ENCODE peak calls at places on chromosomes 2 and 18, in seven cellular contexts. G is GM23248, X is OCI-LY7, J is neural progenitor cell, T is GM23338, B is PC-3, V is SK-N-SH. D is an unnamed sample.
A peak's percentile ranks its signal among the peaks of the same experiment; 100 is the strongest.

GRCh38 chr2:18435425-18436037 is 124.9 kb downstream of the RDH14 start:
- DNase-seq in G (peak; percentile 70), X (peak; percentile 36), J (peak; percentile 62), T (peak; percentile 72), B (peak; percentile 82), V (peak; percentile 21), D (peak; percentile 79)

GRCh38 chr2:182610231-182610630 is 105.8 kb upstream of the DNAJC10 start:
- DNase-seq in G (no peak), X (no peak), J (no peak), T (no peak), B (no peak), V (no peak), D (no peak)

GRCh38 chr2:148209598-148209997 is 188.7 kb downstream of the MBD5 start:
- DNase-seq in G (no peak), X (peak; percentile 8), J (no peak), T (peak; percentile 60), B (peak; percentile 21), V (no peak), D (peak; percentile 6)

GRCh38 chr18:80127635-80128034 is 18.6 kb downstream of the ADNP2 start:
- DNase-seq in G (no peak), X (no peak), J (no peak), T (no peak), B (no peak), V (no peak), D (no peak)

GRCh38 chr18:5294113-5294617 is 1.4 kb downstream of the ZBTB14 start:
- DNase-seq in G (peak; percentile 41), X (no peak), J (no peak), T (no peak), B (no peak), V (peak; percentile 6), D (peak; percentile 51)

GRCh38 chr2:85577386-85578242 is at the start of gene VAMP8:
- DNase-seq in G (no peak), X (peak; percentile 70), J (peak; percentile 31), T (peak; percentile 95), B (peak; percentile 80), V (no peak), D (peak; percentile 81)

GRCh38 chr18:46621111-46621766 is 35.8 kb downstream of the LOXHD1 start:
- DNase-seq in G (no peak), X (no peak), J (no peak), T (no peak), B (no peak), V (no peak), D (no peak)

GRCh38 chr2:234949762-234950434 is 1.9 kb upstream of the SH3BP4 start:
- DNase-seq in G (peak; percentile 97), X (no peak), J (no peak), T (no peak), B (peak; percentile 66), V (no peak), D (peak; percentile 71)

GRCh38 chr2:170235860-170236638 is 58.1 kb downstream of the MYO3B start:
- DNase-seq in G (peak; percentile 52), X (peak; percentile 46), J (peak; percentile 84), T (peak; percentile 90), B (peak; percentile 84), V (peak; percentile 61), D (peak; percentile 76)

GRCh38 chr2:52210161-52210560 is 1178.2 kb upstream of the NRXN1 start:
- DNase-seq in G (no peak), X (no peak), J (no peak), T (no peak), B (no peak), V (no peak), D (no peak)

GRCh38 chr18:48821251-48821590 is 129.5 kb downstream of the SMAD7 start:
- DNase-seq in G (no peak), X (no peak), J (no peak), T (no peak), B (no peak), V (no peak), D (no peak)

GRCh38 chr2:202377308-202377736 is 1.2 kb downstream of the BMPR2 start:
- DNase-seq in G (peak; percentile 72), X (peak; percentile 44), J (peak; percentile 76), T (peak; percentile 43), B (peak; percentile 43), V (peak; percentile 65), D (peak; percentile 48)

GRCh38 chr2:1612391-1613077 is 131.8 kb downstream of the PXDN start:
- DNase-seq in G (no peak), X (no peak), J (no peak), T (no peak), B (no peak), V (peak; percentile 25), D (no peak)

GRCh38 chr2:38436227-38436664 is 59.2 kb upstream of the ATL2 start:
- DNase-seq in G (no peak), X (no peak), J (no peak), T (no peak), B (peak; percentile 60), V (peak; percentile 27), D (no peak)

GRCh38 chr18:27185025-27185763 is at the start of gene CHST9:
- DNase-seq in G (no peak), X (no peak), J (peak; percentile 73), T (peak; percentile 80), B (no peak), V (peak; percentile 82), D (peak; percentile 28)

GRCh38 chr2:8939486-8940114 is 63.9 kb downstream of the MBOAT2 start:
- DNase-seq in G (no peak), X (no peak), J (no peak), T (no peak), B (no peak), V (peak; percentile 58), D (no peak)

GRCh38 chr18:30985753-30986152 is 56.8 kb downstream of the DSC3 start:
- DNase-seq in G (no peak), X (no peak), J (no peak), T (no peak), B (no peak), V (no peak), D (no peak)

GRCh38 chr2:96325884-96326255 is 753 bp downstream of the ITPRIPL1 start:
- DNase-seq in G (no peak), X (peak; percentile 60), J (no peak), T (no peak), B (no peak), V (peak; percentile 37), D (no peak)

GRCh38 chr18:46728219-46728930 is 28.5 kb downstream of the ST8SIA5 start:
- DNase-seq in G (no peak), X (no peak), J (no peak), T (no peak), B (no peak), V (no peak), D (no peak)

GRCh38 chr2:73701968-73702665 is 35.0 kb downstream of the TPRKB start:
- DNase-seq in G (no peak), X (no peak), J (no peak), T (no peak), B (no peak), V (no peak), D (no peak)

GRCh38 chr2:218125626-218126080 is at the start of gene CXCR2:
- DNase-seq in G (no peak), X (no peak), J (no peak), T (peak; percentile 47), B (no peak), V (no peak), D (no peak)

GRCh38 chr2:204264068-204264693 is 281.1 kb upstream of the PARD3B start:
- DNase-seq in G (no peak), X (no peak), J (peak; percentile 85), T (peak; percentile 32), B (no peak), V (no peak), D (no peak)

GRCh38 chr2:181573140-181573736 is 83.7 kb downstream of the CERKL start:
- DNase-seq in G (peak; percentile 58), X (peak; percentile 11), J (peak; percentile 51), T (peak; percentile 72), B (peak; percentile 65), V (peak; percentile 26), D (peak; percentile 47)

GRCh38 chr18:3415110-3415509 is 34.9 kb upstream of the TGIF1 start:
- DNase-seq in G (no peak), X (no peak), J (no peak), T (no peak), B (no peak), V (no peak), D (no peak)

GRCh38 chr2:237708491-237708890 is 81.1 kb downstream of the LRRFIP1 start:
- DNase-seq in G (no peak), X (no peak), J (no peak), T (peak; percentile 21), B (no peak), V (no peak), D (no peak)
- H3K79me2 ChIP-seq in G (peaks cover 100% of the 10 kb centered on the region), X (peaks cover 90% of the 10 kb centered on the region), J (no peaks in the 10 kb centered on the region), T (peaks cover 93% of the 10 kb centered on the region), B (peaks cover 87% of the 10 kb centered on the region), V (peaks cover 100% of the 10 kb centered on the region), D (peaks cover 96% of the 10 kb centered on the region)

DNA sequence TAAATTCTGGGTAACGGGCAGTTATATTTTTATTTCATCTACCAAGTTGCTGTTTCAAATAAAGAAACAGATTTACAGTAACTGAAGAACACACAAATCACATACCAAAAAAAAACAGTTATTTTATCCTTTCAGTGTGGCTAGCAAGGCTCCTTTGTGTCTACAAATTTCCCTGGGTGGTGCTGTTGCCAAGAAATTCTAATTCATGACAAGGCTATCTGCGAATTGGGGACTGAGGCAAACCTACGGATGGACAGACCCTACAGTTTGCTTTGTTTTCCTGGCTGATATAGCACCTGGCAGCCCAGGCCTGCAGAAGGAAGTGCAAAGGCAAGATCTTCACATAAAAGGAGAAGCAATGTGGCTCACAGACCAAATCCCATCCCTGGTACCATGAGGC is 4.5 kb downstream of the KLF7 start:
- DNase-seq in G (peak; percentile 59), X (no peak), J (no peak), T (no peak), B (no peak), V (no peak), D (no peak)
- TF ChIP-seq EZH2phosphoT487 in G (no peak), X (no peak), J (no peak), T (no peak), B (no peak), V (no peak), D (no peak)

DNA sequence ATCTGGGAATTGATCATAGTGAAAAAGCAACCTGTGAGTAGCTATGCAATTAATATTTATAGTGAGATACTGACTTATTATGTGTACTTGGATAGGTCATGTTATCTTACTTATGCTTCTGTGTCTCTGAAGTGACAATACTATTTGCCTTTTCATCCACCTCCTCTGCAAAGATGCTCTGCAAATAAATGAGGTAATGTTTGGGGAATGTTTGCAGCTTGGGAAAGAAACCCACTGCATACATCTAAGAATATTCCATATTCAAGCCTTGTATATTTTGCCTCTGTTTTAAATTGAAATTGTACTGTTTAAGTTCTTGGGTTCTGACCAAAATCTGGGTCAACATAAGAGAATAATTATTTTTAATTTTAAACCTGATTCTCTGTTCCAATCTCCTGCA is 217.4 kb upstream of the DTNA start:
- DNase-seq in G (peak; percentile 30), X (no peak), J (no peak), T (peak; percentile 60), B (peak; percentile 55), V (peak; percentile 12), D (peak; percentile 20)
- H3K4me3 ChIP-seq in G (peak overlapping the region; percentile 84), X (no peak overlapping the region), J (peak overlapping the region; percentile 69), T (peak overlapping the region; percentile 61), B (peak overlapping the region; percentile 70), V (peak overlapping the region; percentile 53), D (peak overlapping the region; percentile 14)

DNA sequence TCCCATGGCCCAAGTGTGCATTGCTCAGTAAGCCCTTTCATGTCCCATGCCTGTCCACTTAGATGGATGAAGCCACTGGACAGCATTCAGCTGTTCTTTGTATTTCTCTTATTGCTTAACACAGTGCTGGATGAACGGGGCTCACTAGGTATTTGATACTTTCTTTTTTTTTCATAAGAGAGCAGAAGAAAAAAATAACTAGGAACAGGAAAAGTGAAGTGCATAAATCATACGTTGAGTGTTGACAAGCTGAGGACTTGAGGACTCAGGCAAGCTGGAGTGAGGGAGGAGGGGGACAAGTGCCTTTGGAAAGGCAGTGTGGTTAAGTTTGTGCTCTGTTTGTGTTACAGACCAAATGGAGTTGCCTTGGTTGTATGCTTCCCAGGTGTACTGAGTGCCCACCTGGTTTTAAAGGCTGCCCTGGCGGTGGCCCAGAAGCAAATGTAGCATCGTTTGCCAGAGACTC is 240.8 kb downstream of the PRKCE start:
- DNase-seq in G (no peak), X (no peak), J (no peak), T (no peak), B (no peak), V (no peak), D (no peak)
- H3K79me2 ChIP-seq in G (peaks cover 48% of the 10 kb centered on the region), X (no peaks in the 10 kb centered on the region), J (no peaks in the 10 kb centered on the region), T (no peaks in the 10 kb centered on the region), B (no peaks in the 10 kb centered on the region), V (no peaks in the 10 kb centered on the region), D (peaks cover 2% of the 10 kb centered on the region)

D was measured in hepatocyte.